ENCODE peak calls at places on chromosomes 6 and 20, in eight cellular contexts. U, O, C, L, S, R, V and G are unnamed samples.

GRCh38 chr6:48641544-48641943 is 530.5 kb upstream of the PTCHD4 start:
- DNase-seq in U (no peak), O (no peak), C (no peak), L (peak), S (peak), R (no peak), V (no peak), G (no peak)

GRCh38 chr20:64062596-64063388 is at the start of gene TCEA2:
- DNase-seq in U (peak), O (peak), C (peak), L (peak), S (peak), R (peak), V (peak), G (peak)

GRCh38 chr6:150687508-150687907 is 87.8 kb downstream of the PLEKHG1 start:
- DNase-seq in U (no peak), O (no peak), C (no peak), L (no peak), S (peak), R (no peak), V (no peak), G (no peak)

GRCh38 chr6:37481793-37482192 is 17.9 kb downstream of the CCDC167 start:
- DNase-seq in U (no peak), O (no peak), C (no peak), L (no peak), S (no peak), R (no peak), V (no peak), G (no peak)

GRCh38 chr6:105596284-105596755 is 193.4 kb upstream of the PREP start:
- DNase-seq in U (no peak), O (peak), C (no peak), L (peak), S (peak), R (no peak), V (no peak), G (no peak)

GRCh38 chr6:129133770-129134192 is 250.8 kb downstream of the LAMA2 start:
- DNase-seq in U (no peak), O (no peak), C (no peak), L (no peak), S (peak), R (no peak), V (no peak), G (no peak)

GRCh38 chr20:40897177-40897700 is 131.4 kb upstream of the TOP1 start:
- DNase-seq in U (peak), O (no peak), C (no peak), L (no peak), S (peak), R (no peak), V (no peak), G (no peak)

GRCh38 chr20:17525650-17526049 is 5.5 kb downstream of the BFSP1 start:
- DNase-seq in U (peak), O (no peak), C (no peak), L (peak), S (peak), R (no peak), V (no peak), G (no peak)

GRCh38 chr6:13409991-13410390 is 77.4 kb downstream of the GFOD1 start:
- DNase-seq in U (no peak), O (no peak), C (no peak), L (no peak), S (peak), R (no peak), V (no peak), G (no peak)

GRCh38 chr6:46796842-46797241 is 3.7 kb downstream of the MEP1A start:
- DNase-seq in U (no peak), O (no peak), C (no peak), L (no peak), S (no peak), R (no peak), V (no peak), G (no peak)

GRCh38 chr20:62027116-62027515 is 38.6 kb downstream of the TAF4 start:
- DNase-seq in U (no peak), O (no peak), C (no peak), L (no peak), S (no peak), R (no peak), V (no peak), G (no peak)

GRCh38 chr6:16787128-16787685 is 25.9 kb upstream of the ATXN1 start:
- DNase-seq in U (no peak), O (no peak), C (no peak), L (no peak), S (no peak), R (no peak), V (no peak), G (no peak)